ENCODE peak calls at places on chromosome 19, in seven cellular contexts. K is heart right ventricle, T is epithelial cell of esophagus, V is esophagus squamous epithelium, E is astrocyte of the spinal cord, F is cardiac muscle cell, H is lower leg skin. X is an unnamed sample.

GRCh38 chr19:32607479-32607878 is 26.5 kb downstream of the PDCD5 start:
- DNase-seq in K (no peak), E (no peak), V (no peak), F (no peak), T (no peak), H (peak), X (no peak)

GRCh38 chr19:39347332-39348227 is 5.4 kb downstream of the SAMD4B start:
- DNase-seq in E (peak), H (no peak), K (no peak), T (no peak), F (peak), V (no peak), X (no peak)

GRCh38 chr19:834216-834615 is 6.6 kb downstream of the AZU1 start:
- DNase-seq in E (no peak), T (no peak), H (no peak), V (no peak), F (no peak), K (no peak), X (no peak)

GRCh38 chr19:45098521-45099464 is 5.8 kb downstream of the PPP1R37 start:
- DNase-seq in E (peak), H (no peak), V (no peak), T (no peak), K (peak), F (peak), X (peak)

GRCh38 chr19:30214651-30215051 is 157.5 kb upstream of the ZNF536 start:
- DNase-seq in T (no peak), H (no peak), F (no peak), K (no peak), E (no peak), V (no peak), X (peak)

GRCh38 chr19:36797786-36798108 is 25.1 kb upstream of the ZNF850 start:
- DNase-seq in H (no peak), T (no peak), F (no peak), E (no peak), V (no peak), K (no peak), X (no peak)

GRCh38 chr19:39193785-39194184 is 3.0 kb upstream of the NCCRP1 start:
- DNase-seq in T (no peak), F (peak), K (no peak), H (no peak), V (no peak), E (no peak), X (no peak)

GRCh38 chr19:39144487-39145071 is 19.0 kb downstream of the PAK4 start:
- DNase-seq in H (no peak), F (peak), T (no peak), V (no peak), E (peak), K (no peak), X (peak)

GRCh38 chr19:28500982-28501633 is 711.8 kb downstream of the UQCRFS1 start:
- DNase-seq in H (peak), T (no peak), K (no peak), E (no peak), F (no peak), V (no peak), X (no peak)

GRCh38 chr19:18834644-18834984 is 2.9 kb downstream of the UPF1 start:
- DNase-seq in E (no peak), H (no peak), T (no peak), V (no peak), F (no peak), K (no peak), X (no peak)

GRCh38 chr19:46296722-46297431 is at the start of gene HIF3A:
- DNase-seq in F (peak), H (peak), K (peak), T (no peak), E (peak), V (no peak), X (no peak)

GRCh38 chr19:36837525-36837901 is 674 bp downstream of the ZNF790 start:
- DNase-seq in E (no peak), V (no peak), K (no peak), H (no peak), T (peak), F (no peak), X (no peak)

GRCh38 chr19:35267818-35268545 is 780 bp upstream of the USF2 start:
- DNase-seq in E (peak), T (peak), V (no peak), K (peak), H (peak), F (peak), X (peak)
- TF ChIP-seq CTCF in E (no peak), T (no peak), V (no peak), K (no peak), H (no peak), F (no peak), X (no peak)

GRCh38 chr19:41500443-41500842 is 57.5 kb downstream of the ERICH4 start:
- DNase-seq in F (no peak), T (no peak), V (no peak), H (no peak), K (no peak), E (no peak), X (no peak)

GRCh38 chr19:41505105-41505504 is 62.1 kb downstream of the ERICH4 start:
- DNase-seq in H (no peak), K (no peak), E (no peak), F (no peak), T (no peak), V (no peak), X (no peak)

GRCh38 chr19:41499899-41500298 is 56.9 kb downstream of the ERICH4 start:
- DNase-seq in V (no peak), F (no peak), T (no peak), E (no peak), H (no peak), K (no peak), X (no peak)

DNA sequence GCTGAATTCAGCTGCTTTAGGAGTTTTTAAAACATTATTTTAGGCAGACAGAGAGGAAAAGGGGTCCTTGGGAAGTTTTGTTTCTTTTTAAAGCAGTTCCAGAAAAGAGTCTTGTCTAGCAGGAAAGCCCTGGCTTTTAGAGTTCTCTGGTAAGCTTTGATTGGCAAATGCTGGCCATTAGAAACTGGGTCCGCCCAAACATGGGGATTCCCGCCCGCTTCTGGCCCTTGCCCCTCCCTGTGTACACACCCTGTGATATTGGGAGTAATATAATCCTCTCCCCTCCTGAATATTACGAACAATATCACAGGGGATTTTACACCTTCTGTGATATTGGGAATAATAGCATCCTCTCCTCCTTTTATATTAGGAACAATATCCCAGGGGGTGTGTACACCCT is 58.9 kb downstream of the ERICH4 start:
- DNase-seq in V (no peak), F (no peak), E (no peak), H (no peak), K (no peak), T (no peak), X (no peak)
- H3K4me3 ChIP-seq in V (no peak), F (no peak), E (no peak), H (no peak), K (no peak), T (no peak), X (no peak)

DNA sequence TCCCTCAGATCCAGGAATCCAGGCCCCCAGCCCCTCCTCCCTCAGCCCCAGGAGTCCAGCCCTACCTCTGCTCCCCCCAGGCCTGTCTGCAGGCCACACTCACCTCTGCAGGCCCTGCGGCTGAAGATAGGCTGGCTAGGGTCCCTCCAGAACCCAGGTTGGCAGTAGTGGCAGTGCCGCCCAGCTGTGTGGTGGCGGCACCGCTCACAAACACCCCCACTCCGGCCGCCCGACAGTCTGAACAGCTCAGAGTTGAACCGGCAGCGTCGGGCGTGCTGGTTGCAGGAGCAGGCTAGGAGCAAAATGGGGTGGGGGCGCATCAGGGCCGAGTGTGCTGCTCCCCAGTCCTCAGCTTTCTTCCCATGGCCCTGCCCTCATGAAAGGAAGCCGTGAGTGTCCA is 8.3 kb downstream of the NTN5 start:
- DNase-seq in T (no peak), E (no peak), F (no peak), H (no peak), K (no peak), V (no peak), X (no peak)
- TF ChIP-seq CTCF in T (no peak), E (no peak), F (no peak), H (no peak), K (no peak), V (no peak), X (no peak)

DNA sequence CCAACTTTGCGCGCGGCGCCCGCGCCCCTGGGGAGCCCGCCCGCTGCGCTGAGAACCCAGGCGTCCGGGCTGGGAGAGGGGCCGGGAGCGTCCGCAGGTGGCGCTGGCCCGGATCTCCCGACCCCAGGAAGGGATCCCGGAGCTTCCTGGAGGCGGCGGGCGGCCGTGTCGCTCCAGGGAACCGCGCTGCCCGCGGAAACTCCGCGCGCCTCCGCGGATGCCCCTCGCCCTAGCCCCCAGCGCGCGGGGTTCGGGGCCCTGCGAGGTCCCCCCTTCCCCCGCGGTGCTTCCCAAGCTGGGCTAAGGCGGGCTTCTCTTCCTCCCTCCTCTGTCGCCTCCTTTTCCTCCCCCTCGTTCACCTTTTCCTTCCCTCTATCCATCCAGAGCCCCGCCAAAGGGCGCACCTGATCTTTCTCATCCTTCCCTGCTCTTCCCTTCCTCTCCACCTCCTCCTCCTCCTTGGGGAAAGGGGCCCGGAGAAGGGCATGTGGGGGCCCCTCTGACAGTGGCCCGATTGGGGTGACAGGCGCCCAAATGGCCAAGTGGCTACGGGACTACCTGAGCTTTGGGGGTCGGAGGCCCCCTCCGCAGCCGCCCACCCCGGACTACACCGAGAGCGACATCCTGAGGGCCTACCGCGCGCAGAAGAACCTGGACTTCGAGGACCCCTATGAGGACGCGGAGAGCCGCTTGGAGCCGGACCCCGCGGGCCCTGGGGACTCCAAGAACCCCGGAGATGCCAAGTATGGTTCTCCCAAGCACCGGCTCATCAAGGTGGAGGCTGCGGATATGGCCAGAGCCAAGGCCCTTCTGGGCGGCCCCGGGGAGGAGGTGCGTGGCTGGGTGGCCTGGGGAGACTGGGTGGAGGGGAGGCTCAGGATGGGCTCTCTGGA is 710 bp downstream of the SHD start:
- DNase-seq in H (no peak), F (no peak), V (no peak), E (no peak), T (no peak), K (no peak), X (no peak)
- H3K4me3 ChIP-seq in H (no peak), F (peak), V (peak), E (no peak), T (no peak), K (peak), X (no peak)

DNA sequence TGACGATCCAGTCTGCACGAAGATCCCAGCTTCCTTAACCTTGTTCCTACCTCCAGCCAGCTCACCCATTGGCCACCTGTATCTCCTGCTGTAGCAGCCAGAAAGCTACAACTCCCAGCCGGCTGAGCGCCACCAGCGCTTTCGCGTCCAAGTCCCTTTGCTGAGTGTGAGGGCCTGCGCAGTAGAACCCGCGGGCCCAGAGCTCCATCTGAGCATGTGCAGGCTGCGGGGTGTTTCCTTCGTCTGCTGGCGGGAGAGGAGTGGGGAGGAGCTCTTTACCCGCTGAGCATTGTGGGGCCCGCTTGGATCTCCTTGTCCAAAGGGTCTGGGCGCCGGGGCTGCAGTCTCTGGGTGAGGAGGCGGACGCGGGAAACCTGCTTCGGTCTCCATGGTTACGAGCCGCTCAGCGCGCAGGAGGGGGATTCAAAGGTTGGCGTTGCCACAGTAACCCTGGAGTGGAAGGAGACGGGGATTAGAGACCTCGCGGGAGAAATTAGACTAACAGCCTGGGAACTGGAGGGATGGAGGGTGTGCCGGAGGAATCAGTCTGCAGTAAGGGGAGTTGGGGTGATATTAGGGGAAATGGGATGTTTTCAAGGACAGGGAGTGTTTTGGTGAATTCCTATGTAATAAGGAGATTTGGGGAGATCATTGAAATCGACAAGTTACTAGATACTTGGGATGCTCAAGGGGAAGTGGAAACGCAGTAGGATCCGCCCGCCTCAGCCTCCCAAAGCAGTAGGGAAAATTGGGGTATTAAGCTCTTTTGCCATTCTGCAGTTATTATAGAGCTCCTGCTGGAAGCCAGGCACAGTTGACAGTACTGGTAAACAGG is 33.5 kb downstream of the ZSWIM9 start:
- DNase-seq in H (peak), F (peak), V (peak), E (peak), K (peak), T (peak), X (peak)
- TF ChIP-seq CTCF in H (no peak), F (no peak), V (no peak), E (no peak), K (no peak), T (no peak), X (no peak)

DNA sequence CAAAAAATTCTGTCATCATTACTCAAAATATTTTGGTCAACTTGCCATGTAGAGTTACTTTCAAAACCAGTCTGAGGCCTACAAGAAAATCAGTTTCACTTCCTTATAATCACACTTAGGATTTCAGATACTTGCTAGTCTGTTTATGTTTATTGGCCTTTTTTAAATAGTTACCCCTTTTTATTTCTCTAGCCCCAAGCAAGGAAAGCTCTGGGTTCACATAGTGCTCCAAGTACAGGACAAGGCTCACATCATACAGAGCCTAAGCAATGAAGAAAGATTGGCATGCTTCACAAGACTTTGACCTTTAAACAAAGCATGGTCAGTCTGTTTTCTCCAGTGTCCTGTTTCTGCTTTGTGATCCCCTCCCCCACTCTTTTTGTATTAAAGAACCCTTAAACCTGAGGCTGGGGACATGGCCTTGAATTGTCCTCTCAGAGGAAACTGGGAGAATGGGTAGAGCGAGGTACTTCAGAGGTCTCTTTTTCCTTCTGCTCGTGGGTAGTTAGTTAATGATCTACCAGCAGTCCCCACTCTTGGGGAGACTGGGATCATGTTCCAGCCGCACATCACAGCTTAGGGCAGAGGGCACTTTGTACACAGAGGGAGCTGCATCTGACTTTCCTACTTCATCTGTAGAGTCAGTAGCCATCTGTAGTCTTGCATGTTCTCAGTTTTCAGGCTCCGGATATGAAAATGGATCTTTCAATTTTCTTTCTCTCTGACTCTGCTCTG is 30.6 kb downstream of the CEACAM1 start:
- DNase-seq in F (no peak), K (no peak), V (no peak), E (no peak), H (no peak), T (no peak), X (no peak)
- H3K4me3 ChIP-seq in F (no peak), K (no peak), V (no peak), E (no peak), H (no peak), T (no peak), X (no peak)

DNA sequence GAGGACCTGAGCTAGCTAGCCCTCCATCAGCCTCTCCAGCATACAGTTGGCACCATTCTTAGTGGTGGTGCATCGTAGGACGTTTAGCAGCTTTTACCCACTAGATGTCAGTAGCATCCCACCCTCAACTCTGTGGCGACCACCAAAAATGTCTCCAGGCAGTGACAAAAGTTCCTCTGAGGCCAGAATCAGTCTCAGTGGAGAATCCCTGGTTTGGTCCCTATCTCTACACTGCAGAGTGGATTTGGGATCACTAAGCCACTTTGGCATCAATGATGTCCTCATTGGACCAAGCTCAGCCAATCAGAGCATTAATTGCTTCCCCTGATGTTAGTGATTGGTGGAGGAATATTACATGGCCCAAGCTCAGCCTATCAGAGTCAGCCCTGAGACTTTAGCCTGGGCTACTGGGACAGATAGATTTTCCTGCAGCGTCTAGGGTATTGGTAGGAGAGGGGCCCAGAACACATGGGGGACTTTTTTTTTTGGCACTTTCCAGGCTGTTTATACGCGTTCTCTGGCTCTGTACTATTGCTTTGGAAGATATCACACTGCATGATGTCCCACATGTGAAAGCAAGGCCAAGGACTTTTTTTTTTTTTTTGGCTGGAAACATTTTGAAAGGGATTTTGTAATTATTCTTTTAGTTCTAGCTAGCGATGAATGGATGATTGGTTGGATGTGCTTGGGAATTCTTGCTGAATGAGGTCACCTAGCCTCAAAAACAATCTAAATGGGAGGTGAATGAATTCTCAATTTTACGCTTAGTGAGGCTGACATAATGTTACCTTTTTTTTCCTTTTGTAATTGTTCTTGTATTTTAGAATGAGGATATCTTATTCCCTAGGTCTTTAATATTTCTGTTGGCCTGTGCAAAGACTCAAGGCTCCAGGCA is 7.0 kb downstream of the TMEM221 start:
- DNase-seq in E (peak), H (no peak), V (no peak), T (peak), K (no peak), F (peak), X (peak)
- TF ChIP-seq CTCF in E (peak), H (no peak), V (peak), T (peak), K (peak), F (peak), X (peak)

GRCh38 chr19:35139618-35139943 is 957 bp downstream of the FXYD1 start:
- DNase-seq in F (no peak), V (no peak), E (no peak), H (peak), T (no peak), K (no peak), X (no peak)
- H3K4me3 ChIP-seq in F (peak), V (peak), E (no peak), H (no peak), T (no peak), K (peak), X (no peak)

X was measured in AG10803.